ENCODE peak calls at places on chromosomes 13 and 19, in four cellular contexts. One of them, this sample, is unnamed. For H3K27me3, the result is how much of the 10 kb centered on the place peaks cover.

GRCh38 chr19:35843676-35844481 is 8.4 kb downstream of the NPHS1 start:
- DNase-seq in uterus: no peak
- DNase-seq in Peyer's patch: no peak
- DNase-seq in breast epithelium: no peak
- DNase-seq in this sample: no peak

GRCh38 chr13:65095118-65095517 is 2135.0 kb downstream of the PCDH9 start:
- DNase-seq in uterus: no peak
- DNase-seq in Peyer's patch: no peak
- DNase-seq in breast epithelium: no peak
- DNase-seq in this sample: no peak

GRCh38 chr13:102729560-102730275 is 34.9 kb upstream of the METTL21C start:
- DNase-seq in uterus: no peak
- DNase-seq in Peyer's patch: no peak
- DNase-seq in breast epithelium: no peak
- DNase-seq in this sample: no peak

GRCh38 chr19:50311723-50312635 is 17.2 kb downstream of the KCNC3 start:
- DNase-seq in uterus: no peak
- DNase-seq in Peyer's patch: no peak
- DNase-seq in breast epithelium: no peak
- DNase-seq in this sample: no peak

GRCh38 chr13:26772531-26772930 is 11.9 kb upstream of the GPR12 start:
- DNase-seq in uterus: no peak
- DNase-seq in Peyer's patch: no peak
- DNase-seq in breast epithelium: no peak
- DNase-seq in this sample: no peak

GRCh38 chr13:113452942-113453901 is at the start of gene ADPRHL1:
- DNase-seq in uterus: peak
- DNase-seq in Peyer's patch: no peak
- DNase-seq in breast epithelium: peak
- DNase-seq in this sample: peak

GRCh38 chr19:50476224-50476942 is at the start of the genes EMC10 and GARIN5A:
- DNase-seq in uterus: peak
- DNase-seq in Peyer's patch: peak
- DNase-seq in breast epithelium: peak
- DNase-seq in this sample: peak

GRCh38 chr19:55452381-55453325 is 8.8 kb downstream of the ISOC2 start:
- DNase-seq in uterus: peak
- DNase-seq in Peyer's patch: peak
- DNase-seq in breast epithelium: peak
- DNase-seq in this sample: peak

GRCh38 chr13:74765955-74766354 is 631.8 kb upstream of the KLF12 start:
- DNase-seq in uterus: no peak
- DNase-seq in Peyer's patch: no peak
- DNase-seq in breast epithelium: no peak
- DNase-seq in this sample: no peak

GRCh38 chr19:37955986-37956385 is 49.0 kb downstream of the SIPA1L3 start:
- DNase-seq in uterus: no peak
- DNase-seq in Peyer's patch: no peak
- DNase-seq in breast epithelium: no peak
- DNase-seq in this sample: no peak

GRCh38 chr13:45243072-45243471 is 42.2 kb upstream of the KCTD4 start:
- DNase-seq in uterus: no peak
- DNase-seq in Peyer's patch: peak
- DNase-seq in breast epithelium: no peak
- DNase-seq in this sample: peak

GRCh38 chr13:45490068-45490467 is 25.3 kb downstream of the COG3 start:
- DNase-seq in uterus: no peak
- DNase-seq in Peyer's patch: no peak
- DNase-seq in breast epithelium: no peak
- DNase-seq in this sample: no peak

GRCh38 chr19:51124729-51125128 is at the start of gene SIGLEC9:
- DNase-seq in uterus: no peak
- DNase-seq in Peyer's patch: no peak
- DNase-seq in breast epithelium: peak
- DNase-seq in this sample: peak

GRCh38 chr13:73598021-73598712 is 536.0 kb downstream of the KLF12 start:
- DNase-seq in uterus: no peak
- DNase-seq in Peyer's patch: no peak
- DNase-seq in breast epithelium: no peak
- DNase-seq in this sample: no peak

GRCh38 chr13:49063526-49063925 is 87.8 kb downstream of the FNDC3A start:
- DNase-seq in uterus: no peak
- DNase-seq in Peyer's patch: no peak
- DNase-seq in breast epithelium: no peak
- DNase-seq in this sample: no peak

GRCh38 chr13:66556306-66556705 is 673.8 kb downstream of the PCDH9 start:
- DNase-seq in uterus: no peak
- DNase-seq in Peyer's patch: no peak
- DNase-seq in breast epithelium: no peak
- DNase-seq in this sample: no peak

GRCh38 chr19:46732966-46733692 is 12.7 kb upstream of the FKRP start:
- DNase-seq in uterus: no peak
- DNase-seq in Peyer's patch: peak
- DNase-seq in breast epithelium: no peak
- DNase-seq in this sample: peak

GRCh38 chr19:38734426-38735256 is 9.6 kb downstream of the CAPN12 start:
- DNase-seq in uterus: peak
- DNase-seq in Peyer's patch: peak
- DNase-seq in breast epithelium: no peak
- DNase-seq in this sample: no peak

GRCh38 chr19:38506723-38507550 is 73.4 kb downstream of the RYR1 start:
- DNase-seq in uterus: peak
- DNase-seq in Peyer's patch: peak
- DNase-seq in breast epithelium: no peak
- DNase-seq in this sample: peak

GRCh38 chr19:42217522-42218442 is at the start of gene DEDD2:
- DNase-seq in uterus: peak
- DNase-seq in Peyer's patch: peak
- DNase-seq in breast epithelium: peak
- DNase-seq in this sample: peak

GRCh38 chr13:32142956-32143375 is 111.4 kb downstream of the FRY start:
- DNase-seq in uterus: no peak
- DNase-seq in Peyer's patch: no peak
- DNase-seq in breast epithelium: no peak
- DNase-seq in this sample: no peak

GRCh38 chr19:3269972-3270667 is 45.7 kb downstream of the CELF5 start:
- DNase-seq in uterus: no peak
- DNase-seq in Peyer's patch: no peak
- DNase-seq in breast epithelium: no peak
- DNase-seq in this sample: no peak

GRCh38 chr13:41802684-41803554 is 158.0 kb downstream of the VWA8 start:
- DNase-seq in uterus: no peak
- DNase-seq in Peyer's patch: no peak
- DNase-seq in breast epithelium: no peak
- DNase-seq in this sample: no peak

GRCh38 chr19:45762870-45763631 is 6.0 kb downstream of the SIX5 start:
- DNase-seq in uterus: no peak
- DNase-seq in Peyer's patch: no peak
- DNase-seq in breast epithelium: no peak
- DNase-seq in this sample: no peak

GRCh38 chr19:31347828-31348314 is 1.4 kb downstream of the TSHZ3 start:
- DNase-seq in uterus: peak
- DNase-seq in Peyer's patch: no peak
- DNase-seq in breast epithelium: no peak
- DNase-seq in this sample: no peak

GRCh38 chr13:106182404-106182803 is 353.1 kb downstream of the EFNB2 start:
- DNase-seq in uterus: no peak
- DNase-seq in Peyer's patch: no peak
- DNase-seq in breast epithelium: no peak
- DNase-seq in this sample: no peak

GRCh38 chr13:35046587-35046986 is 104.5 kb downstream of the NBEA start:
- DNase-seq in uterus: no peak
- DNase-seq in Peyer's patch: no peak
- DNase-seq in breast epithelium: no peak
- DNase-seq in this sample: no peak

GRCh38 chr19:43265664-43266025 is 3.7 kb downstream of the PSG9 start:
- DNase-seq in uterus: no peak
- DNase-seq in Peyer's patch: no peak
- DNase-seq in breast epithelium: no peak
- DNase-seq in this sample: no peak

GRCh38 chr13:84896128-84896527 is 903.1 kb downstream of the SLITRK6 start:
- DNase-seq in uterus: no peak
- DNase-seq in Peyer's patch: no peak
- DNase-seq in breast epithelium: no peak
- DNase-seq in this sample: no peak

GRCh38 chr13:107205318-107206112 is 637.6 kb upstream of the ARGLU1 start:
- DNase-seq in uterus: peak
- DNase-seq in Peyer's patch: peak
- DNase-seq in breast epithelium: peak
- DNase-seq in this sample: peak

GRCh38 chr13:98873377-98874028 is 104.4 kb downstream of the DOCK9 start:
- DNase-seq in uterus: no peak
- DNase-seq in Peyer's patch: no peak
- DNase-seq in breast epithelium: no peak
- DNase-seq in this sample: no peak

GRCh38 chr19:44597131-44597491 is 16.3 kb upstream of the IGSF23 start:
- DNase-seq in uterus: no peak
- DNase-seq in Peyer's patch: no peak
- DNase-seq in breast epithelium: no peak
- DNase-seq in this sample: no peak

GRCh38 chr19:7083076-7083956 is 13.8 kb downstream of the ZNF557 start:
- DNase-seq in uterus: no peak
- DNase-seq in Peyer's patch: no peak
- DNase-seq in breast epithelium: no peak
- DNase-seq in this sample: no peak

GRCh38 chr19:18650468-18651001 is 13.7 kb downstream of the KLHL26 start:
- DNase-seq in uterus: peak
- DNase-seq in Peyer's patch: no peak
- DNase-seq in breast epithelium: no peak
- DNase-seq in this sample: peak

GRCh38 chr13:97367427-97367826 is 66.5 kb upstream of the RAP2A start:
- DNase-seq in uterus: peak
- DNase-seq in Peyer's patch: no peak
- DNase-seq in breast epithelium: no peak
- DNase-seq in this sample: peak

GRCh38 chr19:46741447-46741846 is 4.4 kb upstream of the FKRP start:
- DNase-seq in uterus: no peak
- DNase-seq in Peyer's patch: no peak
- DNase-seq in breast epithelium: no peak
- DNase-seq in this sample: no peak

GRCh38 chr19:16896913-16897571 is 8.2 kb downstream of the F2RL3 start:
- DNase-seq in uterus: peak
- DNase-seq in Peyer's patch: peak
- DNase-seq in breast epithelium: peak
- DNase-seq in this sample: peak

GRCh38 chr13:49746111-49746510 is 46.4 kb downstream of the KPNA3 start:
- DNase-seq in uterus: no peak
- DNase-seq in Peyer's patch: no peak
- DNase-seq in breast epithelium: no peak
- DNase-seq in this sample: no peak

GRCh38 chr19:53898166-53898565 is 10.9 kb upstream of the CACNG7 start:
- DNase-seq in uterus: no peak
- DNase-seq in Peyer's patch: no peak
- DNase-seq in breast epithelium: no peak
- DNase-seq in this sample: no peak
- H3K27me3 ChIP-seq in uterus: under half
- H3K27me3 ChIP-seq in Peyer's patch: under half
- H3K27me3 ChIP-seq in breast epithelium: half or more
- H3K27me3 ChIP-seq in this sample: under half

DNA sequence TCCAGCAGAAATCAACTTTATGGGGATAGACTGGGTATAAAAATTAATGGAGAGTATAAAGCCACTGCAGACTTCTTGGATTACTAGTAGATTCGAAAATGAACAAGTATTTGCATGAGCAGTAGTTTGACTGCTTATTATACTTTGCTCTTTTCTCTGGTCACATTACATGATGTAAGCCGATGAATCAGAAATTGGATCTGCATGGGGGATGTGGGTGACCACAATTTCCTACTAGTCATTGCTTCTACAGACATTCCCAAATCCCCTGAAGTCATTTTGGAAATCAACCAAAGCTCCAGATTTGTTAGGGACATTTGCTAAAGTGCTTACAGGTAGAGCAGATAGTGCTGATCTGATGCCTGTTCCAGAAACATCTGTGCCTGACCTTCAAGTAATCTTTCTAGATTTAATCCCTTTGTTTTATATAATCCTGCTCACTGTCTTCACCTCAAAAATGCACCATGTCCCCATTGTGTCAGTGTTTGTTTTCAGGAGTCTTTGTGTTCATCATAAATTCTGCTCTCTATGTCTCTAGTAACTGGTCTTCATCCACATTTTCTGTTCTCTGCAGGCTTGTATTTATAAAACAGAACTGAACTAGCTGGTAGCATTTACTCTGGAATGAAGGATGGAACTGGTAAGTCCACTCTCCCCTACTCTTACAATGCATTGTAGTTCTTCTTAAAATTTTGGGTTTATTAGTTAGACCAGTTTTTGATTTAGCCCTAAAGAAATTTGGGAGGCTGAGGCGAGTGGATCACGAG is 201.5 kb upstream of the CSNK1A1L start:
- DNase-seq in uterus: no peak
- DNase-seq in Peyer's patch: no peak
- DNase-seq in breast epithelium: no peak
- DNase-seq in this sample: no peak
- TF ChIP-seq POLR2A in uterus: no peak
- TF ChIP-seq POLR2A in Peyer's patch: no peak
- TF ChIP-seq POLR2A in breast epithelium: no peak
- TF ChIP-seq POLR2A in this sample: no peak

GRCh38 chr13:51577690-51578089 is 6.6 kb upstream of the WDFY2 start:
- DNase-seq in uterus: no peak
- DNase-seq in Peyer's patch: no peak
- DNase-seq in breast epithelium: no peak
- DNase-seq in this sample: no peak
- H3K4me3 ChIP-seq in uterus: no peak
- H3K4me3 ChIP-seq in Peyer's patch: no peak
- H3K4me3 ChIP-seq in breast epithelium: no peak
- H3K4me3 ChIP-seq in this sample: no peak

GRCh38 chr19:34321735-34322134 is 43.3 kb upstream of the GPI start:
- DNase-seq in uterus: no peak
- DNase-seq in Peyer's patch: peak
- DNase-seq in breast epithelium: no peak
- DNase-seq in this sample: no peak

GRCh38 chr19:34323433-34324204 is 41.4 kb upstream of the GPI start:
- DNase-seq in uterus: no peak
- DNase-seq in Peyer's patch: peak
- DNase-seq in breast epithelium: no peak
- DNase-seq in this sample: no peak

GRCh38 chr19:34325181-34325580 is 39.8 kb upstream of the GPI start:
- DNase-seq in uterus: no peak
- DNase-seq in Peyer's patch: peak
- DNase-seq in breast epithelium: no peak
- DNase-seq in this sample: no peak

GRCh38 chr19:34325961-34326360 is 39.0 kb upstream of the GPI start:
- DNase-seq in uterus: no peak
- DNase-seq in Peyer's patch: no peak
- DNase-seq in breast epithelium: no peak
- DNase-seq in this sample: no peak

DNA sequence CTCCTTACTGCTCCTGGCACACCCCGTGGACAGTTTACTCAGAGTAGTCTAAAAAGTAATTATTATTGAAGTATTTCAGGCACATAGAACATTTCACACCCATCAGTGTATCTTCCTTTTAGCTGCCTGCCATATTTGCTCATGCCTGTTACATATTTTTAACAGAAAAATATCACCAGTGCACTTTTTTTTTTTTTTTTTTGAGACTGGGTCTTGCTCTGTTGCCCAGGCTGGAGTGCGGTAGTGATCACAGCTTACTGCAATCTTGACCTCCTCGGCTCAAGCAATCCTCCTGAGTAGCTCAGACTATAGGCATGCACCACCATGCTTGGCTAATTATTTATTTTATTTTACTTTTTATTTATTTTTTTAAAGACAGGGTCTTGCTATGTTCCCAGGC is 40.7 kb upstream of the GPI start:
- DNase-seq in uterus: no peak
- DNase-seq in Peyer's patch: peak
- DNase-seq in breast epithelium: no peak
- DNase-seq in this sample: no peak
- H3K27me3 ChIP-seq in uterus: under half
- H3K27me3 ChIP-seq in Peyer's patch: under half
- H3K27me3 ChIP-seq in breast epithelium: under half
- H3K27me3 ChIP-seq in this sample: under half

This sample was measured in gastrocnemius medialis.